ENCODE peak calls at places on chromosomes 13 and 19, in six cellular contexts. One of them, this sample, is unnamed.

GRCh38 chr19:47122359-47123335 is 8.0 kb upstream of the SAE1 start:
- DNase-seq in ELR: peak; percentile 85
- DNase-seq in stimulated activated CD4-positive, alpha-beta T cell treated with anti-CD3 and anti-CD28 coated beads, Interleukin-1b, Interleukin-23, amount 100 ng/mL, for 4 hours: no peak
- DNase-seq in CD4-positive, CD25-positive, alpha-beta regulatory T cell: no peak
- DNase-seq in foreskin keratinocyte: peak; percentile 65
- DNase-seq in upper lobe of right lung: no peak
- DNase-seq in this sample: no peak

GRCh38 chr19:11581740-11582139 is 4.3 kb upstream of the ACP5 start:
- DNase-seq in ELR: no peak
- DNase-seq in stimulated activated CD4-positive, alpha-beta T cell treated with anti-CD3 and anti-CD28 coated beads, Interleukin-1b, Interleukin-23, amount 100 ng/mL, for 4 hours: peak; percentile 11
- DNase-seq in CD4-positive, CD25-positive, alpha-beta regulatory T cell: peak; percentile 83
- DNase-seq in foreskin keratinocyte: no peak
- DNase-seq in upper lobe of right lung: no peak
- DNase-seq in this sample: no peak

GRCh38 chr19:51803529-51803928 is 8.6 kb downstream of the FPR3 start:
- DNase-seq in ELR: no peak
- DNase-seq in stimulated activated CD4-positive, alpha-beta T cell treated with anti-CD3 and anti-CD28 coated beads, Interleukin-1b, Interleukin-23, amount 100 ng/mL, for 4 hours: no peak
- DNase-seq in CD4-positive, CD25-positive, alpha-beta regulatory T cell: no peak
- DNase-seq in foreskin keratinocyte: no peak
- DNase-seq in upper lobe of right lung: no peak
- DNase-seq in this sample: no peak

GRCh38 chr13:50387124-50387581 is 371.9 kb downstream of the KCNRG start:
- DNase-seq in ELR: peak; percentile 17
- DNase-seq in stimulated activated CD4-positive, alpha-beta T cell treated with anti-CD3 and anti-CD28 coated beads, Interleukin-1b, Interleukin-23, amount 100 ng/mL, for 4 hours: peak; percentile 8
- DNase-seq in CD4-positive, CD25-positive, alpha-beta regulatory T cell: peak; percentile 47
- DNase-seq in foreskin keratinocyte: no peak
- DNase-seq in upper lobe of right lung: peak; percentile 82
- DNase-seq in this sample: no peak

GRCh38 chr13:95267662-95268369 is 33.4 kb downstream of the ABCC4 start:
- DNase-seq in ELR: peak; percentile 92
- DNase-seq in stimulated activated CD4-positive, alpha-beta T cell treated with anti-CD3 and anti-CD28 coated beads, Interleukin-1b, Interleukin-23, amount 100 ng/mL, for 4 hours: no peak
- DNase-seq in CD4-positive, CD25-positive, alpha-beta regulatory T cell: no peak
- DNase-seq in foreskin keratinocyte: peak; percentile 61
- DNase-seq in upper lobe of right lung: no peak
- DNase-seq in this sample: no peak

GRCh38 chr19:7355151-7355845 is 6.6 kb downstream of the ARHGEF18 start:
- DNase-seq in ELR: peak; percentile 46
- DNase-seq in stimulated activated CD4-positive, alpha-beta T cell treated with anti-CD3 and anti-CD28 coated beads, Interleukin-1b, Interleukin-23, amount 100 ng/mL, for 4 hours: no peak
- DNase-seq in CD4-positive, CD25-positive, alpha-beta regulatory T cell: no peak
- DNase-seq in foreskin keratinocyte: no peak
- DNase-seq in upper lobe of right lung: peak; percentile 60
- DNase-seq in this sample: no peak

GRCh38 chr19:49855676-49856573 is 5.0 kb downstream of the PTOV1 start:
- DNase-seq in ELR: no peak
- DNase-seq in stimulated activated CD4-positive, alpha-beta T cell treated with anti-CD3 and anti-CD28 coated beads, Interleukin-1b, Interleukin-23, amount 100 ng/mL, for 4 hours: no peak
- DNase-seq in CD4-positive, CD25-positive, alpha-beta regulatory T cell: no peak
- DNase-seq in foreskin keratinocyte: no peak
- DNase-seq in upper lobe of right lung: no peak
- DNase-seq in this sample: peak; percentile 17

GRCh38 chr13:106274551-106275208 is 260.8 kb downstream of the EFNB2 start:
- DNase-seq in ELR: no peak
- DNase-seq in stimulated activated CD4-positive, alpha-beta T cell treated with anti-CD3 and anti-CD28 coated beads, Interleukin-1b, Interleukin-23, amount 100 ng/mL, for 4 hours: no peak
- DNase-seq in CD4-positive, CD25-positive, alpha-beta regulatory T cell: no peak
- DNase-seq in foreskin keratinocyte: no peak
- DNase-seq in upper lobe of right lung: no peak
- DNase-seq in this sample: no peak

GRCh38 chr13:67351915-67352314 is 121.8 kb upstream of the PCDH9 start:
- DNase-seq in ELR: peak; percentile 41
- DNase-seq in stimulated activated CD4-positive, alpha-beta T cell treated with anti-CD3 and anti-CD28 coated beads, Interleukin-1b, Interleukin-23, amount 100 ng/mL, for 4 hours: no peak
- DNase-seq in CD4-positive, CD25-positive, alpha-beta regulatory T cell: no peak
- DNase-seq in foreskin keratinocyte: no peak
- DNase-seq in upper lobe of right lung: no peak
- DNase-seq in this sample: no peak

GRCh38 chr19:35618857-35619256 is 6.3 kb downstream of the HAUS5 start:
- DNase-seq in ELR: no peak
- DNase-seq in stimulated activated CD4-positive, alpha-beta T cell treated with anti-CD3 and anti-CD28 coated beads, Interleukin-1b, Interleukin-23, amount 100 ng/mL, for 4 hours: no peak
- DNase-seq in CD4-positive, CD25-positive, alpha-beta regulatory T cell: no peak
- DNase-seq in foreskin keratinocyte: no peak
- DNase-seq in upper lobe of right lung: no peak
- DNase-seq in this sample: no peak